ENCODE peak calls at places on chromosomes 5 and 9, in seven cellular contexts. U is psoas muscle; C is neural progenitor cell; L is heart right ventricle; Y is fibroblast of villous mesenchyme; V is effector memory CD4-positive, alpha-beta T cell; D is skeletal muscle cell. N is an unnamed sample.
A peak's percentile ranks its signal among the peaks of the same experiment; 100 is the strongest.

GRCh38 chr9:3332802-3333201 is 193.0 kb downstream of the RFX3 start:
- DNase-seq in Y (peak; percentile 40), U (no peak), L (no peak), C (peak; percentile 7), V (no peak), D (no peak), N (no peak)

GRCh38 chr9:127505396-127506116 is 54.2 kb downstream of the LRSAM1 start:
- DNase-seq in Y (peak; percentile 40), U (no peak), D (no peak), L (no peak), V (no peak), C (peak; percentile 72), N (no peak)

GRCh38 chr9:114429488-114429887 is 41.7 kb upstream of the AKNA start:
- DNase-seq in D (no peak), V (no peak), U (no peak), C (no peak), Y (no peak), L (no peak), N (no peak)

GRCh38 chr5:168740821-168741213 is 161.6 kb upstream of the PANK3 start:
- DNase-seq in U (no peak), L (peak; percentile 30), Y (no peak), V (no peak), D (no peak), C (no peak), N (no peak)

GRCh38 chr9:33939924-33940874 is 108.5 kb downstream of the UBAP2 start:
- DNase-seq in V (no peak), Y (no peak), U (no peak), L (no peak), D (no peak), C (no peak), N (no peak)

GRCh38 chr9:127921592-127922120 is 4.8 kb upstream of the ST6GALNAC4 start:
- DNase-seq in V (peak; percentile 50), U (peak; percentile 79), Y (peak; percentile 50), D (no peak), L (peak; percentile 73), C (peak; percentile 77), N (no peak)

GRCh38 chr9:32264171-32264862 is 120.1 kb upstream of the ACO1 start:
- DNase-seq in C (peak; percentile 69), D (no peak), U (no peak), Y (peak; percentile 11), V (no peak), L (no peak), N (peak; percentile 1)

GRCh38 chr9:85248514-85249312 is 493.0 kb downstream of the AGTPBP1 start:
- DNase-seq in Y (peak; percentile 25), D (no peak), L (no peak), U (no peak), C (no peak), V (no peak), N (peak; percentile 80)

GRCh38 chr5:59007460-59008063 is 424.7 kb downstream of the RAB3C start:
- DNase-seq in C (peak; percentile 45), V (no peak), D (no peak), Y (peak; percentile 45), L (no peak), U (no peak), N (peak; percentile 8)

GRCh38 chr9:121295662-121296191 is 27.8 kb downstream of the GSN start:
- DNase-seq in L (no peak), C (no peak), U (no peak), D (no peak), V (no peak), Y (no peak), N (no peak)

GRCh38 chr9:97696025-97696822 is 916 bp downstream of the XPA start:
- DNase-seq in D (no peak), C (no peak), Y (peak; percentile 41), U (no peak), L (no peak), V (no peak), N (peak; percentile 15)

GRCh38 chr9:133103183-133103986 is 17.7 kb downstream of the RALGDS start:
- DNase-seq in D (no peak), L (peak; percentile 61), V (no peak), U (peak; percentile 76), Y (peak; percentile 43), C (peak; percentile 70), N (no peak)

GRCh38 chr9:68690088-68690487 is 15.0 kb upstream of the PIP5K1B start:
- DNase-seq in D (no peak), Y (peak; percentile 36), V (no peak), C (peak; percentile 58), L (peak; percentile 47), U (no peak), N (no peak)

GRCh38 chr9:127930298-127931091 is at the start of gene PIP5KL1:
- DNase-seq in U (peak; percentile 87), C (peak; percentile 96), L (peak; percentile 84), Y (peak; percentile 84), V (peak; percentile 60), D (peak; percentile 63), N (peak; percentile 59)

GRCh38 chr9:2755285-2755684 is 38.0 kb downstream of the KCNV2 start:
- DNase-seq in U (no peak), Y (no peak), D (no peak), C (peak; percentile 72), V (no peak), L (no peak), N (no peak)

GRCh38 chr9:111838439-111838838 is 43.7 kb upstream of the SHOC1 start:
- DNase-seq in U (no peak), L (no peak), V (no peak), Y (no peak), C (no peak), D (no peak), N (no peak)

GRCh38 chr9:2638871-2639673 is 17.5 kb downstream of the VLDLR start:
- DNase-seq in C (no peak), V (no peak), D (no peak), U (no peak), Y (no peak), L (no peak), N (no peak)

GRCh38 chr9:128627127-128627715 is 29.4 kb downstream of the DYNC2I2 start:
- DNase-seq in Y (no peak), C (no peak), D (no peak), U (no peak), L (no peak), V (no peak), N (no peak)

GRCh38 chr9:98375138-98375726 is 119.8 kb upstream of the TBC1D2 start:
- DNase-seq in L (no peak), Y (peak; percentile 65), C (no peak), V (no peak), D (peak; percentile 64), U (no peak), N (peak; percentile 81)

GRCh38 chr9:97851450-97851883 is 1.6 kb upstream of the FOXE1 start:
- DNase-seq in D (no peak), L (no peak), U (no peak), Y (no peak), V (no peak), C (peak; percentile 52), N (no peak)

GRCh38 chr9:18352716-18353115 is 121.2 kb upstream of the ADAMTSL1 start:
- DNase-seq in Y (no peak), C (no peak), V (no peak), L (no peak), U (no peak), D (no peak), N (no peak)

GRCh38 chr5:55104966-55105701 is 2.7 kb downstream of the GZMA start:
- DNase-seq in V (no peak), D (no peak), L (no peak), U (no peak), Y (no peak), C (no peak), N (no peak)

GRCh38 chr9:82555408-82555807 is 507.5 kb downstream of the RASEF start:
- DNase-seq in D (no peak), C (no peak), V (no peak), L (peak; percentile 21), U (no peak), Y (no peak), N (peak; percentile 11)

N was measured in astrocyte.